ENCODE peak calls at places on chromosomes 16 and 17, in four cellular contexts. L is K562, Z is GM12878, K is HepG2. G is an unnamed sample.

GRCh38 chr17:9121186-9121820 is 100.0 kb downstream of the NTN1 start:
- DNase-seq in L (no peak), Z (no peak), K (no peak), G (no peak)

GRCh38 chr16:84617068-84617630 is 729 bp downstream of the COTL1 start:
- DNase-seq in L (peak; percentile 51), Z (no peak), K (no peak), G (peak; percentile 46)

GRCh38 chr16:88804552-88805339 is 1.2 kb downstream of the CDT1 start:
- DNase-seq in L (peak; percentile 58), Z (no peak), K (peak; percentile 74), G (peak; percentile 60)

GRCh38 chr17:77882481-77883212 is 75.9 kb upstream of the TNRC6C start:
- DNase-seq in L (no peak), Z (peak; percentile 60), K (peak; percentile 18), G (no peak)

GRCh38 chr17:5431929-5432556 is 6.9 kb downstream of the C1QBP start:
- DNase-seq in L (no peak), Z (no peak), K (no peak), G (no peak)

GRCh38 chr17:75455896-75456416 is 479 bp upstream of the TMEM94 start:
- DNase-seq in L (no peak), Z (no peak), K (no peak), G (no peak)

GRCh38 chr16:2777231-2777902 is at the start of gene ELOB:
- DNase-seq in L (peak; percentile 94), Z (no peak), K (peak; percentile 50), G (peak; percentile 86)

GRCh38 chr16:77736879-77737278 is 14.6 kb downstream of the NUDT7 start:
- DNase-seq in L (no peak), Z (no peak), K (peak; percentile 91), G (no peak)

GRCh38 chr17:73474370-73474988 is 162.7 kb upstream of the CDC42EP4 start:
- DNase-seq in L (peak; percentile 88), Z (no peak), K (peak; percentile 9), G (no peak)

GRCh38 chr16:3490911-3491629 is 4.2 kb downstream of the C16orf90 start:
- DNase-seq in L (peak; percentile 43), Z (no peak), K (peak; percentile 40), G (peak; percentile 45)

GRCh38 chr16:35598696-35599332 is 2139.4 kb downstream of the TP53TG3F start:
- DNase-seq in L (no peak), Z (no peak), K (no peak), G (no peak)

GRCh38 chr16:50202926-50203624 is 50.0 kb downstream of the TENT4B start:
- DNase-seq in L (no peak), Z (no peak), K (peak; percentile 92), G (no peak)

GRCh38 chr16:58249780-58250478 is 44.9 kb downstream of the PRSS54 start:
- DNase-seq in L (peak; percentile 95), Z (peak; percentile 40), K (peak; percentile 63), G (peak; percentile 87)

GRCh38 chr17:29341726-29342125 is 47.8 kb upstream of the NUFIP2 start:
- DNase-seq in L (no peak), Z (no peak), K (no peak), G (no peak)

GRCh38 chr17:33229028-33229427 is 64.1 kb downstream of the ASIC2 start:
- DNase-seq in L (no peak), Z (no peak), K (no peak), G (no peak)

GRCh38 chr17:1200440-1200839 is 20.7 kb upstream of the ABR start:
- DNase-seq in L (no peak), Z (no peak), K (no peak), G (no peak)

GRCh38 chr17:60559995-60560859 is 34.2 kb upstream of the APPBP2 start:
- DNase-seq in L (no peak), Z (no peak), K (peak; percentile 92), G (no peak)

GRCh38 chr17:77798481-77798880 is 160.0 kb upstream of the TNRC6C start:
- DNase-seq in L (no peak), Z (no peak), K (no peak), G (no peak)

GRCh38 chr17:5045496-5045895 is 10.3 kb upstream of the SLC52A1 start:
- DNase-seq in L (no peak), Z (no peak), K (no peak), G (no peak)

GRCh38 chr17:4381690-4382671 is 15.5 kb upstream of the UBE2G1 start:
- DNase-seq in L (no peak), Z (no peak), K (no peak), G (no peak)

GRCh38 chr17:17855976-17856375 is 19.2 kb upstream of the SREBF1 start:
- DNase-seq in L (no peak), Z (no peak), K (no peak), G (no peak)

GRCh38 chr16:12187939-12188673 is 211.6 kb downstream of the SNX29 start:
- DNase-seq in L (no peak), Z (no peak), K (peak; percentile 59), G (no peak)

GRCh38 chr17:67058036-67058435 is 13.7 kb downstream of the CACNG1 start:
- DNase-seq in L (no peak), Z (no peak), K (no peak), G (no peak)

GRCh38 chr17:21373034-21373433 is 3.1 kb upstream of the KCNJ12 start:
- DNase-seq in L (no peak), Z (no peak), K (no peak), G (no peak)

GRCh38 chr17:21375757-21376584 is at the start of gene KCNJ12:
- DNase-seq in L (no peak), Z (no peak), K (no peak), G (peak; percentile 64)

GRCh38 chr17:21373696-21374454 is 2.3 kb upstream of the KCNJ12 start:
- DNase-seq in L (no peak), Z (no peak), K (no peak), G (no peak)

GRCh38 chr17:21375162-21375560 is 996 bp upstream of the KCNJ12 start:
- DNase-seq in L (no peak), Z (no peak), K (no peak), G (no peak)

DNA sequence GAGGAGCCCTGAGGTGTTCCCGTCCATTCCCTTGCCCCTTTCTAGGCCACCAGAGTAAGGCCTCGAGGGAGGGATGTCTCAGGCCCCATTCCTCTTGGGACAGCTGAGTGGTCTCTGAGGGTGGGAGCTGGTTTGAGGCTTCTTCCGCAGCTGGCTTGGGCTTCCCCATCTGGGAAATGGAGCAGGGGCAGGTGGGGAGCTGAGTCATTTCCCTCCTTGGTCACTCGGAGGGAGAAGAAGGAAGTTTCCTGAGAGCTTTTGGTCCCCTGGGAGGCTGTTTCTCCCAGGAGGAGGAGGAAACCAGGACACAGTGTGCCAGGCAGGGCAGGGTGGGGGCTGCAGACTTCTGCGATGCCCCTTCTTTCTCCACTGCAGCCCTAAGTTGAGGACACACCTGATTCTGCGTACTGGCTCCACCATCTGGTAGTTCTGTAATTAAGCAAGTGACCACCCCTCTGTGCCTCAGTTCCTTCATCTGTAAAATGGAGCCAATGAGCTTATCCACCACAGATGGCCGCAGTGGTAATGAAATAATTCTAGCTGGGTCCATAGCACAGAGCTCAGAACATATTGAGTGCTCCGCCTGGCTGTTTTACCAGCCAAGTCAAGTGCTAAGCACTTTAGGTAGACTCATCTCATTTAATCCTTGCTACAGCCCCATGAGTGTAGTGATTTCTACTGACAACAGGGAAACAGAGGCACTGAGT is 1.5 kb upstream of the KCNJ12 start:
- DNase-seq in L (no peak), Z (no peak), K (no peak), G (no peak)
- TF ChIP-seq CREM in L (no peak), Z (no peak), K (no peak), G (no peak)

GRCh38 chr16:31131841-31132271 is 3.7 kb downstream of the PRSS8 start:
- DNase-seq in L (no peak), Z (no peak), K (no peak), G (no peak)
- TF ChIP-seq ATF3 in L (no peak), Z (no peak), K (no peak), G (no peak)

GRCh38 chr17:36922175-36922574 is 15.1 kb upstream of the LHX1 start:
- DNase-seq in L (no peak), Z (no peak), K (no peak), G (no peak)

GRCh38 chr17:36919407-36919968 is 17.8 kb upstream of the LHX1 start:
- DNase-seq in L (no peak), Z (no peak), K (no peak), G (no peak)

GRCh38 chr17:36920032-36921000 is 17.0 kb upstream of the LHX1 start:
- DNase-seq in L (peak; percentile 50), Z (no peak), K (no peak), G (no peak)

GRCh38 chr17:36921131-36921851 is 16.0 kb upstream of the LHX1 start:
- DNase-seq in L (peak; percentile 32), Z (no peak), K (peak; percentile 23), G (no peak)

GRCh38 chr17:36918260-36918691 is 19.0 kb upstream of the LHX1 start:
- DNase-seq in L (peak; percentile 21), Z (no peak), K (no peak), G (no peak)
- TF ChIP-seq USF2 in L (no peak), Z (no peak), K (no peak), G (no peak)

GRCh38 chr17:71802663-71803062 is 318.2 kb upstream of the SOX9 start:
- DNase-seq in L (no peak), Z (no peak), K (no peak), G (no peak)
- TF ChIP-seq CREM in L (no peak), Z (no peak), K (no peak), G (no peak)

DNA sequence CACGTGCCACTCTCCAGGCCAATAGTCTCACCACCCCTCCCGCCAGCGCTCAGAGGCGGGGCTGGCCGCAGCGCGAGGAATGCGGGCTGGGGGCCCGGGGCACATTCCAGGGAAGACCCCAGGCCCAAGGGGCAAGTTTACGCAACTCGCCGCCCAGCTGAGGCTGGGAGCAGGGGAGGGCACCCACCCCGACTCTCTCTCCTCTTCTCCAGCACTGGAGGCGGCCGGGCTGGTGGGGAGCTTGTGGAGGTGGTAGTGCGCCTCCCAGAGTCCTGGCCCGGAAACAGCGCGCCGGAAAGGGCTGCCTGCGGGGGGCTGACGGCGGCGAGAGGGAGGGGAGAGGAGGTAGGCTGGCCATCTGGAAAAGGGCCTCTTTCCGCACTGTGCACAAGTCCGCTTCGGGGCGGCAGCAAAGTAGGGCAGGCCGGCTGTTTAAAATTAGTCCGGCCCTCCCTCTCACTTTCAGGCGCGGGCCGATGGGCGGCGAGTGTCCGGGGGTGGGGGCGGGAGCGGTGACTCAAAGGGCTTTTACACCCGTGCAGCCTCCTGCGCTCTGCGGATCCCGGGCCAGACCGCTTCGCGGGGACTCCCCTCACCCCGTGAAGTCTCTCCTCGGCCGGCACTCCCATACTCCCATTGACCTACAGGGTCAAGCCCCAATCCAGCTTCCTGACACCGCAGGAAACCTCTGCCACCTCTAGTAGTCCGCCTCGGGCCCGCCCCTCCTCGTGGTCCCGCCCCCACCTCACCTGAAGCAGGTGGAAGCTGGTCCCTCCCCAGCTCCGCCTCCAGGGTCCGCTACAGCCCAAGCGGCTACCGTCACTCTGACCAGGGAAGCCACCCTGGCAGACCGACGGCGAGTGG is 968 bp downstream of the FHOD1 start:
- DNase-seq in L (peak; percentile 68), Z (no peak), K (peak; percentile 87), G (peak; percentile 97)
- TF ChIP-seq ATF3 in L (no peak), Z (no peak), K (peak; percentile 73), G (no peak)

GRCh38 chr16:70740174-70740918 is 54.5 kb upstream of the MTSS2 start:
- DNase-seq in L (no peak), Z (no peak), K (peak; percentile 43), G (no peak)

GRCh38 chr16:70739389-70739788 is 53.5 kb upstream of the MTSS2 start:
- DNase-seq in L (no peak), Z (no peak), K (no peak), G (no peak)

GRCh38 chr16:70741779-70742125 is 55.9 kb upstream of the MTSS2 start:
- DNase-seq in L (no peak), Z (no peak), K (no peak), G (no peak)

GRCh38 chr16:70743791-70744190 is 57.2 kb downstream of the VAC14 start:
- DNase-seq in L (no peak), Z (no peak), K (no peak), G (no peak)

GRCh38 chr16:70740919-70741778 is 55.3 kb upstream of the MTSS2 start:
- DNase-seq in L (no peak), Z (no peak), K (no peak), G (no peak)
- TF ChIP-seq USF2 in L (no peak), Z (no peak), K (no peak), G (no peak)

G was measured in WTC11.